ENCODE peak calls at places on chromosome 22, in four cellular contexts. C is suprapubic skin, I is HCT116, L is HL-60. U is an unnamed sample.

GRCh38 chr22:22228421-22228820 is 16.2 kb upstream of the VPREB1 start:
- DNase-seq in C (no peak), I (no peak), L (no peak), U (no peak)

GRCh38 chr22:30887861-30888260 is 80.7 kb downstream of the MORC2 start:
- DNase-seq in C (peak), I (no peak), L (no peak), U (no peak)

GRCh38 chr22:17914474-17914873 is 109.9 kb downstream of the MICAL3 start:
- DNase-seq in C (no peak), I (no peak), L (no peak), U (no peak)

GRCh38 chr22:39684702-39685281 is 114.2 kb downstream of the CACNA1I start:
- DNase-seq in C (no peak), I (no peak), L (no peak), U (no peak)

GRCh38 chr22:48564995-48565394 is 1262.7 kb downstream of the BRD1 start:
- DNase-seq in C (no peak), I (no peak), L (no peak), U (no peak)

GRCh38 chr22:41847300-41847699 is 14.4 kb downstream of the SREBF2 start:
- DNase-seq in C (no peak), I (no peak), L (no peak), U (no peak)

GRCh38 chr22:50245214-50246072 is 620 bp upstream of the TUBGCP6 start:
- DNase-seq in C (no peak), I (no peak), L (no peak), U (no peak)

GRCh38 chr22:48954781-48955311 is 872.8 kb downstream of the BRD1 start:
- DNase-seq in C (peak), I (no peak), L (no peak), U (peak)

GRCh38 chr22:21446128-21446826 is 20.9 kb upstream of the TMEM191C start:
- DNase-seq in C (peak), I (no peak), L (no peak), U (peak)

GRCh38 chr22:48740086-48740730 is 1087.5 kb downstream of the BRD1 start:
- DNase-seq in C (peak), I (no peak), L (no peak), U (peak)

GRCh38 chr22:41526802-41527799 is 17.2 kb downstream of the POLR3H start:
- DNase-seq in C (peak), I (no peak), L (no peak), U (no peak)

GRCh38 chr22:49153921-49154320 is 673.8 kb downstream of the BRD1 start:
- DNase-seq in C (no peak), I (no peak), L (no peak), U (no peak)

GRCh38 chr22:49147171-49147570 is 680.5 kb downstream of the BRD1 start:
- DNase-seq in C (peak), I (no peak), L (no peak), U (no peak)

GRCh38 chr22:36145881-36146280 is 14.7 kb downstream of the APOL3 start:
- DNase-seq in C (no peak), I (no peak), L (no peak), U (no peak)

GRCh38 chr22:20960609-20961008 is 6.4 kb upstream of the AIFM3 start:
- DNase-seq in C (no peak), I (no peak), L (no peak), U (no peak)

GRCh38 chr22:32558681-32559355 is 84.2 kb downstream of the FBXO7 start:
- DNase-seq in C (peak), I (peak), L (no peak), U (peak)

DNA sequence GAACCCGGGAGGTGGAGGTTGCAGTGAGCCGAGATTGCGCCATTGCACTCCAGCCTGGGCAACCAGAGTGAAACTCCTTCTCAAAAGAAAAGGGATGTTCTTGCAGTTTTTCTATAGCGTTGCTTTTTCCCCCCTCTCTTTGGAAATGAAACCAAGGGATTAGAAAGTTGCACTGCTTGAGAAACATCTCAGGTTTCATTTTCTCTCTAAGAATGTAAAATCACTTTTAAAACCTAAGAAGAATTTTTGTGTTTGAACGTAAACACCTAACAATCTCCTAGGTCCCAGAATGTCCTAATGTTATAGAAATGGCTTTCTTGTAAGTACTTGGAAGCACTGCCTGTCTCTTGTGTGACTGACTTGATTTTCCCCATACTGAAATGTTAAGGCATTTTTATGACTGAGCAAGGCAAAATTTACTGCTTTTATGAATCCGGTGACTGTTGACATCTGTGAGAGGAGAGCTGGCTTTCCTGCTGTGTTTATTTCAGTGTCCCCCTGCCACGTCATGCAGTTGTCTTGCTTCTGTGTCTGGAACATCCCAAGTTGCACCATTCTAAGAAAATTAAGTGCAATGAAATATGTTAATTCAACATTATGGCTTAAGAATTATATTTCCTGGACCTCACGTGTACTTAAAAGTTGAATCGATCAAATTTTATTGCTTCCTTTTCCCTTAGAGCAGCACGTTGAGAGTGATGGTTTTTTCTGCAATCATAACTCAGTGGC is 37.8 kb downstream of the NF2 start:
- DNase-seq in C (no peak), I (no peak), L (no peak), U (no peak)
- TF ChIP-seq POLR2AphosphoS5 in C (no peak), I (no peak), L (no peak), U (no peak)

GRCh38 chr22:47133263-47133662 is 370.8 kb downstream of the TBC1D22A start:
- DNase-seq in C (no peak), I (no peak), L (no peak), U (no peak)

GRCh38 chr22:47135338-47135737 is 372.9 kb downstream of the TBC1D22A start:
- DNase-seq in C (no peak), I (no peak), L (no peak), U (no peak)

GRCh38 chr22:47136671-47137070 is 374.2 kb downstream of the TBC1D22A start:
- DNase-seq in C (no peak), I (no peak), L (no peak), U (no peak)

GRCh38 chr22:47134222-47134621 is 371.8 kb downstream of the TBC1D22A start:
- DNase-seq in C (no peak), I (no peak), L (no peak), U (no peak)

DNA sequence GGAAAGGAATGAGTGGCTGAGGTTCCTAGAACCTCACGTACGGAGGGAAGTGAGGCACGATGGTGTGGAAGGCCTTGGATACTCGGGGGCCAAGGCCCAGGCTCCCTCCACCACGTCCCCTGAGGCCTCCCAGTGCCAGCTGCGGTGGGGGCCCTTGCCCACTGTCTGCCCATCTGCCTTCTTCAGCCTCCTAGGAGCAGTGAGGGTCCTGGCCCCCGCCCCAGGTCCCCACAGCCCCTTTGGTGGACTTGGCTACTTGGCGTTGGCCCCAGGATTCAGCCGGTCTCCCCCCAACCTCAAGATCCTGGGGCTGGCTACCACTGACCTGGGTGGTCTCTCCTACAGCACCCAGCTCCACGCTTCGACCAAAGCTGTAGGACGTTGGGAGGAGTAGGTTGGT is 373.6 kb downstream of the TBC1D22A start:
- DNase-seq in C (no peak), I (no peak), L (no peak), U (no peak)
- H3K27ac ChIP-seq in C (no peak), I (no peak), L (no peak), U (no peak)

GRCh38 chr22:37162221-37163095 is 12.7 kb upstream of the IL2RB start:
- DNase-seq in C (no peak), I (no peak), L (no peak), U (no peak)
- TF ChIP-seq POLR2AphosphoS5 in C (no peak), I (no peak), L (no peak), U (no peak)

DNA sequence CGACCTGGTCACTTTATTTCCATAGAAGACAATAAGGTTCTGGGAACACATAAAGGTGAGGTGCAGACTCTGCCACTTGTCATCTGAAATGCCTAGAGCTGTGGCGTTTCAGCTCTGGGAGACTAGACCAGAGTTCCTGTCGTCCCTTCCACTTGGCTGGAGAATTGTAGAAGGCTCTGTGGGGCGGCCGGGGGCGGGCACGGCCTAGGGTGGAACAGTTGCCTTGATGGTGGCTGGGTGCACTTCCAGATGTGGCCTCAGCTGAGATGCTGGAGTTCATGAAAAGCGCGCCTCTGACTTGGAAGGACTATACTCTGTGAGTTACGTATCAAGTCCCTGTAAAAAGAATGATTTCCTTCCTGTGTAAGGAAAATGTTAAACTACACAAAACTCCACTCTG is 16.8 kb downstream of the TRMU start:
- DNase-seq in C (no peak), I (no peak), L (no peak), U (no peak)
- H3K27ac ChIP-seq in C (no peak), I (peak), L (no peak), U (no peak)

GRCh38 chr22:45962431-45962712 is 14.6 kb downstream of the WNT7B start:
- DNase-seq in C (no peak), I (no peak), L (no peak), U (no peak)
- TF ChIP-seq POLR2AphosphoS5 in C (no peak), I (no peak), L (no peak), U (no peak)

GRCh38 chr22:43262990-43263644 is 76.2 kb upstream of the TTLL12 start:
- DNase-seq in C (no peak), I (no peak), L (peak), U (no peak)
- H3K27ac ChIP-seq in C (no peak), I (no peak), L (peak), U (no peak)

DNA sequence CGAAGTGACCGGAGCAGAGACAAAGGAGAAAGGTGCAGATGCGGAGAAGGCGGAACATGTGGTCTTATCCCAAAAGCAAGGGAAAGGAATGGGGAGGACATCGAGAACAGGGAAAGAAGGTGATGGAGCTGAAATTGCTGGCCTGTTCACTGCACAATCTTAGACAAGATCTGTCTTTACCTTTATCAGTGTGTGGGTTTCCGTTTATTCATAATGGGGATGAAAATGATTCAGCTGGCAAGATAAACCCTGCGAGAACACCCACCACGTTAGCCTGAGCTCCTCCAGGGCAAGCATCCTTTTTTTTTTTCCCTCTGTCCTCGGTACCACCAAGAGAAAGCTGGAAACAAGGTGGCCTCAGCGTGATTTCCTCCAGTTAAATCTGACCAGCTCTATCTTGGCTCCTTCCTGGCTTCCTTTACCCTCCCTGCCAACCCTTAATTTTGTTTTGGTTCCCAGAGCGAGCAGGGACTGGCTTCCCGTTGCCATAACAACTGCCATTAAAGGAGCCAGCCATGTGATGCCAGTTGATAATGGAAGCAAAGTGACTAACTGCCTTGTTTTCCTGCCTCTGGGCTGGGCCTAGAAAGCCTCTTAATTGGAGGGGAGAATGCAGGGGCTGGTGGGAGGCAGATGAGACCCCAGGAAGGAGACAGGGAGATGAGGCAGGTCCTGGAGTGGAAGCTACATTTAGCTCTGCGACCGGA is 4.2 kb downstream of the SGSM1 start:
- DNase-seq in C (no peak), I (no peak), L (no peak), U (no peak)
- TF ChIP-seq POLR2AphosphoS5 in C (no peak), I (no peak), L (no peak), U (no peak)

DNA sequence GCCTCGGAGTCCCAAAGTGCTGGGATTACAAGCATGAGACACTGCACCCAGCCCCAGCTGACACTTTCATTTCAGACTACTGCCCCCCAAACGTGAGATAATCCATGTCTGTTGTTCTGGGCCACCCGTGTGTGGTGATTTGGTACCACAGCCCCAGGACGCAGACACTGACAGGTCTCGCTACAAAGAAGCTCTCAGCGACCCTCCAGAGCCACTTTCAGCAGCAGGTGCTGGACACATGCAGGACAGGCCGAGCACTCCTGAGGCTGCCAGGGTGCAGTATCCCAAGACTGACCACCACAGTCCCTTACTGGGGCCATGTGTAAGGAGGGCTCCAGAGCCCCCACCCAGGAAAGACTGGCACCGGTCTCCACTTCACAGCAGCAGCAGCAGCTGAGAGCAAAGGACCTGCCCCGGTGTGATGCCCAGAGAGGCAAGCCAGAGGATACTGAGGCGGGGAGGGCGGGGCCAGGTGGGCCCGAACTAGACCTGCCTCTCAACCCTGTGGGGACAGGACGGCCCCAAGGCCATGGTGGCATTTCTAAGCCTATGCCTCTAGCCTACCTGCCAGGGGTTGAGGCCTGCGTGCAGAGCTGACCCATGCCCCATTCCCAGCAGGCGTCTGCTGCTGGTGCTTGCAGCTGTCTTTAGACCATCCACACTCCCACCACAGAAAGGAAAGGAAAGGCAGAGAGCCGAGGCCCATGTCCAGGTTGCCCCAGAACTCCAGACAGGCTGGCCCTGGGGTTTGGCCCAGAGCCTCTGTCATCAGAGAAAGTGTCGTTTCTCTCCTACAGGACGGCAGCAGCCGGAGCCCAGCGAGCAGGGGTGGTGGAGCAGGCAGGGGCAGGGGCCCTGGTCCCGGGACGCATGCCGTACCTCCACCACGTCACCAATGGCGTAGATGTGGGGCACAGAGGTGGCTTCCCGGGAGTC is 28.0 kb upstream of the GNB1L start:
- DNase-seq in C (peak), I (no peak), L (no peak), U (no peak)
- H3K27ac ChIP-seq in C (peak), I (no peak), L (no peak), U (no peak)

U was measured in upper lobe of left lung.